ENCODE peak calls at places on chromosome X, in ten cellular contexts. One of them, this sample, is unnamed.

GRCh38 chrX:1386338-1387127 is 5.4 kb downstream of the SLC25A6 start:
- DNase-seq in stomach: peak; percentile 19
- DNase-seq in suprapubic skin: peak; percentile 61
- DNase-seq in endothelial cell of umbilical vein: no peak
- DNase-seq in breast epithelium: peak; percentile 44
- DNase-seq in transverse colon: no peak
- DNase-seq in HCT116: no peak
- DNase-seq in esophagus muscularis mucosa: no peak
- DNase-seq in sigmoid colon: peak; percentile 64
- DNase-seq in K562: no peak
- DNase-seq in this sample: no peak

GRCh38 chrX:45140812-45141211 is 59.9 kb downstream of the DIPK2B start:
- DNase-seq in stomach: no peak
- DNase-seq in suprapubic skin: no peak
- DNase-seq in endothelial cell of umbilical vein: no peak
- DNase-seq in breast epithelium: no peak
- DNase-seq in transverse colon: no peak
- DNase-seq in HCT116: no peak
- DNase-seq in esophagus muscularis mucosa: no peak
- DNase-seq in sigmoid colon: no peak
- DNase-seq in K562: no peak
- DNase-seq in this sample: no peak

GRCh38 chrX:120213438-120214265 is 37.0 kb upstream of the ZBTB33 start:
- DNase-seq in stomach: peak; percentile 67
- DNase-seq in suprapubic skin: no peak
- DNase-seq in endothelial cell of umbilical vein: peak; percentile 67
- DNase-seq in breast epithelium: no peak
- DNase-seq in transverse colon: peak; percentile 63
- DNase-seq in HCT116: peak; percentile 31
- DNase-seq in esophagus muscularis mucosa: no peak
- DNase-seq in sigmoid colon: no peak
- DNase-seq in K562: peak; percentile 72
- DNase-seq in this sample: peak; percentile 40

GRCh38 chrX:25156323-25156722 is 140.6 kb upstream of the ARX start:
- DNase-seq in stomach: no peak
- DNase-seq in suprapubic skin: no peak
- DNase-seq in endothelial cell of umbilical vein: no peak
- DNase-seq in breast epithelium: no peak
- DNase-seq in transverse colon: no peak
- DNase-seq in HCT116: no peak
- DNase-seq in esophagus muscularis mucosa: no peak
- DNase-seq in sigmoid colon: no peak
- DNase-seq in K562: no peak
- DNase-seq in this sample: no peak

GRCh38 chrX:140432328-140433025 is 72.4 kb downstream of the SOX3 start:
- DNase-seq in stomach: peak; percentile 38
- DNase-seq in suprapubic skin: no peak
- DNase-seq in endothelial cell of umbilical vein: no peak
- DNase-seq in breast epithelium: no peak
- DNase-seq in transverse colon: no peak
- DNase-seq in HCT116: no peak
- DNase-seq in esophagus muscularis mucosa: no peak
- DNase-seq in sigmoid colon: peak; percentile 70
- DNase-seq in K562: no peak
- DNase-seq in this sample: no peak

GRCh38 chrX:44105228-44105913 is 132.2 kb upstream of the NDP start:
- DNase-seq in stomach: no peak
- DNase-seq in suprapubic skin: no peak
- DNase-seq in endothelial cell of umbilical vein: no peak
- DNase-seq in breast epithelium: no peak
- DNase-seq in transverse colon: no peak
- DNase-seq in HCT116: no peak
- DNase-seq in esophagus muscularis mucosa: no peak
- DNase-seq in sigmoid colon: no peak
- DNase-seq in K562: peak; percentile 0
- DNase-seq in this sample: no peak

GRCh38 chrX:130268500-130269170 is at the start of gene ZNF280C:
- DNase-seq in stomach: peak; percentile 89
- DNase-seq in suprapubic skin: peak; percentile 90
- DNase-seq in endothelial cell of umbilical vein: peak; percentile 91
- DNase-seq in breast epithelium: peak; percentile 78
- DNase-seq in transverse colon: peak; percentile 92
- DNase-seq in HCT116: peak; percentile 91
- DNase-seq in esophagus muscularis mucosa: peak; percentile 94
- DNase-seq in sigmoid colon: peak; percentile 94
- DNase-seq in K562: peak; percentile 97
- DNase-seq in this sample: peak; percentile 86

GRCh38 chrX:112087545-112087944 is 5.0 kb upstream of the TRPC5 start:
- DNase-seq in stomach: no peak
- DNase-seq in suprapubic skin: no peak
- DNase-seq in endothelial cell of umbilical vein: no peak
- DNase-seq in breast epithelium: no peak
- DNase-seq in transverse colon: no peak
- DNase-seq in HCT116: no peak
- DNase-seq in esophagus muscularis mucosa: no peak
- DNase-seq in sigmoid colon: no peak
- DNase-seq in K562: no peak
- DNase-seq in this sample: no peak

GRCh38 chrX:41475611-41476241 is 28.6 kb downstream of the NYX start:
- DNase-seq in stomach: no peak
- DNase-seq in suprapubic skin: no peak
- DNase-seq in endothelial cell of umbilical vein: no peak
- DNase-seq in breast epithelium: no peak
- DNase-seq in transverse colon: no peak
- DNase-seq in HCT116: no peak
- DNase-seq in esophagus muscularis mucosa: no peak
- DNase-seq in sigmoid colon: no peak
- DNase-seq in K562: no peak
- DNase-seq in this sample: no peak

GRCh38 chrX:18701621-18702361 is 5.7 kb upstream of the PPEF1 start:
- DNase-seq in stomach: peak; percentile 85
- DNase-seq in suprapubic skin: no peak
- DNase-seq in endothelial cell of umbilical vein: peak; percentile 78
- DNase-seq in breast epithelium: peak; percentile 54
- DNase-seq in transverse colon: peak; percentile 13
- DNase-seq in HCT116: no peak
- DNase-seq in esophagus muscularis mucosa: no peak
- DNase-seq in sigmoid colon: no peak
- DNase-seq in K562: no peak
- DNase-seq in this sample: no peak

GRCh38 chrX:32048285-32048684 is 976.4 kb upstream of the FTHL17 start:
- DNase-seq in stomach: no peak
- DNase-seq in suprapubic skin: no peak
- DNase-seq in endothelial cell of umbilical vein: no peak
- DNase-seq in breast epithelium: no peak
- DNase-seq in transverse colon: no peak
- DNase-seq in HCT116: no peak
- DNase-seq in esophagus muscularis mucosa: no peak
- DNase-seq in sigmoid colon: no peak
- DNase-seq in K562: no peak
- DNase-seq in this sample: no peak

GRCh38 chrX:63350979-63351616 is at the start of gene SPIN4:
- DNase-seq in stomach: peak; percentile 88
- DNase-seq in suprapubic skin: peak; percentile 84
- DNase-seq in endothelial cell of umbilical vein: peak; percentile 93
- DNase-seq in breast epithelium: peak; percentile 80
- DNase-seq in transverse colon: peak; percentile 91
- DNase-seq in HCT116: peak; percentile 54
- DNase-seq in esophagus muscularis mucosa: peak; percentile 92
- DNase-seq in sigmoid colon: peak; percentile 90
- DNase-seq in K562: peak; percentile 90
- DNase-seq in this sample: peak; percentile 87

GRCh38 chrX:51215266-51215665 is 117.4 kb upstream of the NUDT10 start:
- DNase-seq in stomach: no peak
- DNase-seq in suprapubic skin: no peak
- DNase-seq in endothelial cell of umbilical vein: no peak
- DNase-seq in breast epithelium: no peak
- DNase-seq in transverse colon: no peak
- DNase-seq in HCT116: no peak
- DNase-seq in esophagus muscularis mucosa: no peak
- DNase-seq in sigmoid colon: no peak
- DNase-seq in K562: peak; percentile 0
- DNase-seq in this sample: no peak

GRCh38 chrX:154979671-154980070 is 42.9 kb downstream of the F8 start:
- DNase-seq in stomach: no peak
- DNase-seq in suprapubic skin: no peak
- DNase-seq in endothelial cell of umbilical vein: no peak
- DNase-seq in breast epithelium: no peak
- DNase-seq in transverse colon: no peak
- DNase-seq in HCT116: no peak
- DNase-seq in esophagus muscularis mucosa: no peak
- DNase-seq in sigmoid colon: no peak
- DNase-seq in K562: no peak
- DNase-seq in this sample: no peak

GRCh38 chrX:56366901-56367300 is 134.7 kb downstream of the KLF8 start:
- DNase-seq in stomach: no peak
- DNase-seq in suprapubic skin: no peak
- DNase-seq in endothelial cell of umbilical vein: no peak
- DNase-seq in breast epithelium: no peak
- DNase-seq in transverse colon: peak; percentile 52
- DNase-seq in HCT116: no peak
- DNase-seq in esophagus muscularis mucosa: no peak
- DNase-seq in sigmoid colon: peak; percentile 45
- DNase-seq in K562: no peak
- DNase-seq in this sample: no peak

GRCh38 chrX:124981420-124981819 is 338.3 kb upstream of the TEX13C start:
- DNase-seq in stomach: no peak
- DNase-seq in suprapubic skin: no peak
- DNase-seq in endothelial cell of umbilical vein: no peak
- DNase-seq in breast epithelium: no peak
- DNase-seq in transverse colon: no peak
- DNase-seq in HCT116: no peak
- DNase-seq in esophagus muscularis mucosa: no peak
- DNase-seq in sigmoid colon: no peak
- DNase-seq in K562: no peak
- DNase-seq in this sample: no peak

GRCh38 chrX:49930046-49930445 is 7.7 kb downstream of the CLCN5 start:
- DNase-seq in stomach: no peak
- DNase-seq in suprapubic skin: no peak
- DNase-seq in endothelial cell of umbilical vein: peak; percentile 29
- DNase-seq in breast epithelium: no peak
- DNase-seq in transverse colon: no peak
- DNase-seq in HCT116: no peak
- DNase-seq in esophagus muscularis mucosa: no peak
- DNase-seq in sigmoid colon: no peak
- DNase-seq in K562: no peak
- DNase-seq in this sample: no peak

GRCh38 chrX:40281341-40282005 is 183.7 kb upstream of the BCOR start:
- DNase-seq in stomach: no peak
- DNase-seq in suprapubic skin: no peak
- DNase-seq in endothelial cell of umbilical vein: no peak
- DNase-seq in breast epithelium: no peak
- DNase-seq in transverse colon: no peak
- DNase-seq in HCT116: no peak
- DNase-seq in esophagus muscularis mucosa: no peak
- DNase-seq in sigmoid colon: no peak
- DNase-seq in K562: no peak
- DNase-seq in this sample: no peak
- TF ChIP-seq POLR2AphosphoS5 in stomach: no peak
- TF ChIP-seq POLR2AphosphoS5 in suprapubic skin: no peak
- TF ChIP-seq POLR2AphosphoS5 in endothelial cell of umbilical vein: no peak
- TF ChIP-seq POLR2AphosphoS5 in breast epithelium: no peak
- TF ChIP-seq POLR2AphosphoS5 in transverse colon: no peak
- TF ChIP-seq POLR2AphosphoS5 in HCT116: no peak
- TF ChIP-seq POLR2AphosphoS5 in esophagus muscularis mucosa: no peak
- TF ChIP-seq POLR2AphosphoS5 in sigmoid colon: no peak
- TF ChIP-seq POLR2AphosphoS5 in K562: no peak
- TF ChIP-seq POLR2AphosphoS5 in this sample: no peak

GRCh38 chrX:68831405-68832100 is 2.7 kb downstream of the EFNB1 start:
- DNase-seq in stomach: no peak
- DNase-seq in suprapubic skin: no peak
- DNase-seq in endothelial cell of umbilical vein: no peak
- DNase-seq in breast epithelium: no peak
- DNase-seq in transverse colon: no peak
- DNase-seq in HCT116: no peak
- DNase-seq in esophagus muscularis mucosa: no peak
- DNase-seq in sigmoid colon: peak; percentile 32
- DNase-seq in K562: no peak
- DNase-seq in this sample: peak; percentile 12

GRCh38 chrX:68833448-68833805 is 4.6 kb downstream of the EFNB1 start:
- DNase-seq in stomach: no peak
- DNase-seq in suprapubic skin: peak; percentile 17
- DNase-seq in endothelial cell of umbilical vein: no peak
- DNase-seq in breast epithelium: no peak
- DNase-seq in transverse colon: no peak
- DNase-seq in HCT116: no peak
- DNase-seq in esophagus muscularis mucosa: no peak
- DNase-seq in sigmoid colon: peak; percentile 51
- DNase-seq in K562: no peak
- DNase-seq in this sample: peak; percentile 7

GRCh38 chrX:68830486-68831404 is 1.9 kb downstream of the EFNB1 start:
- DNase-seq in stomach: no peak
- DNase-seq in suprapubic skin: no peak
- DNase-seq in endothelial cell of umbilical vein: no peak
- DNase-seq in breast epithelium: no peak
- DNase-seq in transverse colon: no peak
- DNase-seq in HCT116: no peak
- DNase-seq in esophagus muscularis mucosa: no peak
- DNase-seq in sigmoid colon: peak; percentile 61
- DNase-seq in K562: no peak
- DNase-seq in this sample: peak; percentile 18

GRCh38 chrX:68832516-68833447 is 4.0 kb downstream of the EFNB1 start:
- DNase-seq in stomach: no peak
- DNase-seq in suprapubic skin: peak; percentile 53
- DNase-seq in endothelial cell of umbilical vein: no peak
- DNase-seq in breast epithelium: no peak
- DNase-seq in transverse colon: no peak
- DNase-seq in HCT116: no peak
- DNase-seq in esophagus muscularis mucosa: no peak
- DNase-seq in sigmoid colon: peak; percentile 58
- DNase-seq in K562: no peak
- DNase-seq in this sample: no peak

GRCh38 chrX:68832101-68832416 is 3.2 kb downstream of the EFNB1 start:
- DNase-seq in stomach: peak; percentile 45
- DNase-seq in suprapubic skin: no peak
- DNase-seq in endothelial cell of umbilical vein: peak; percentile 70
- DNase-seq in breast epithelium: no peak
- DNase-seq in transverse colon: peak; percentile 60
- DNase-seq in HCT116: no peak
- DNase-seq in esophagus muscularis mucosa: no peak
- DNase-seq in sigmoid colon: peak; percentile 82
- DNase-seq in K562: no peak
- DNase-seq in this sample: no peak
- H3K27ac ChIP-seq in stomach: peak overlapping the region; percentile 25
- H3K27ac ChIP-seq in suprapubic skin: peak overlapping the region; percentile 82
- H3K27ac ChIP-seq in endothelial cell of umbilical vein: no peak overlapping the region
- H3K27ac ChIP-seq in breast epithelium: peak overlapping the region; percentile 36
- H3K27ac ChIP-seq in transverse colon: peak overlapping the region; percentile 86
- H3K27ac ChIP-seq in HCT116: no peak overlapping the region
- H3K27ac ChIP-seq in esophagus muscularis mucosa: peak overlapping the region; percentile 81
- H3K27ac ChIP-seq in sigmoid colon: peak overlapping the region; percentile 38
- H3K27ac ChIP-seq in K562: no peak overlapping the region
- H3K27ac ChIP-seq in this sample: no peak overlapping the region

GRCh38 chrX:69546417-69546816 is 42.3 kb downstream of the NALF2 start:
- DNase-seq in stomach: no peak
- DNase-seq in suprapubic skin: no peak
- DNase-seq in endothelial cell of umbilical vein: no peak
- DNase-seq in breast epithelium: no peak
- DNase-seq in transverse colon: no peak
- DNase-seq in HCT116: no peak
- DNase-seq in esophagus muscularis mucosa: no peak
- DNase-seq in sigmoid colon: no peak
- DNase-seq in K562: no peak
- DNase-seq in this sample: no peak
- TF ChIP-seq POLR2A in stomach: no peak
- TF ChIP-seq POLR2A in suprapubic skin: no peak
- TF ChIP-seq POLR2A in endothelial cell of umbilical vein: no peak
- TF ChIP-seq POLR2A in breast epithelium: no peak
- TF ChIP-seq POLR2A in transverse colon: no peak
- TF ChIP-seq POLR2A in HCT116: no peak
- TF ChIP-seq POLR2A in esophagus muscularis mucosa: no peak
- TF ChIP-seq POLR2A in sigmoid colon: no peak
- TF ChIP-seq POLR2A in K562: no peak
- TF ChIP-seq POLR2A in this sample: no peak

GRCh38 chrX:47651043-47651905 is 911 bp upstream of the ELK1 start:
- DNase-seq in stomach: no peak
- DNase-seq in suprapubic skin: no peak
- DNase-seq in endothelial cell of umbilical vein: no peak
- DNase-seq in breast epithelium: no peak
- DNase-seq in transverse colon: no peak
- DNase-seq in HCT116: no peak
- DNase-seq in esophagus muscularis mucosa: no peak
- DNase-seq in sigmoid colon: no peak
- DNase-seq in K562: no peak
- DNase-seq in this sample: no peak
- TF ChIP-seq POLR2AphosphoS5 in stomach: no peak
- TF ChIP-seq POLR2AphosphoS5 in suprapubic skin: no peak
- TF ChIP-seq POLR2AphosphoS5 in endothelial cell of umbilical vein: no peak
- TF ChIP-seq POLR2AphosphoS5 in breast epithelium: no peak
- TF ChIP-seq POLR2AphosphoS5 in transverse colon: peak; percentile 5
- TF ChIP-seq POLR2AphosphoS5 in HCT116: peak; percentile 45
- TF ChIP-seq POLR2AphosphoS5 in esophagus muscularis mucosa: no peak
- TF ChIP-seq POLR2AphosphoS5 in sigmoid colon: no peak
- TF ChIP-seq POLR2AphosphoS5 in K562: no peak
- TF ChIP-seq POLR2AphosphoS5 in this sample: peak; percentile 20